ENCODE peak calls at places on chromosomes 5 and 9, in five cellular contexts. J is transverse colon, N is HL-60, Y is Panc1, Z is K562. Q is an unnamed sample.

GRCh38 chr5:76664065-76664464 is 40.9 kb upstream of the F2RL2 start:
- DNase-seq in J (no peak), Y (no peak), N (no peak), Z (no peak), Q (no peak)

GRCh38 chr9:109277451-109277850 is 43.4 kb downstream of the EPB41L4B start:
- DNase-seq in Y (no peak), Z (no peak), J (peak; percentile 20), N (no peak), Q (no peak)

GRCh38 chr5:116938488-116938887 is 363.9 kb upstream of the SEMA6A start:
- DNase-seq in Z (no peak), J (no peak), N (no peak), Y (no peak), Q (no peak)

GRCh38 chr9:37425298-37425752 is 2.8 kb downstream of the GRHPR start:
- DNase-seq in N (no peak), Z (no peak), Y (no peak), J (no peak), Q (no peak)

GRCh38 chr5:76715484-76715733 is 517 bp upstream of the F2R start:
- DNase-seq in Z (no peak), Y (no peak), J (no peak), N (no peak), Q (no peak)

GRCh38 chr9:21836437-21837161 is 34.2 kb downstream of the MTAP start:
- DNase-seq in Y (no peak), Z (no peak), N (no peak), J (no peak), Q (no peak)

GRCh38 chr5:138352071-138352721 is at the start of gene KDM3B:
- DNase-seq in J (peak; percentile 91), N (peak; percentile 60), Z (peak; percentile 97), Y (peak; percentile 68), Q (peak; percentile 89)

GRCh38 chr9:15965246-15965745 is 412.5 kb downstream of the CCDC171 start:
- DNase-seq in N (no peak), Z (no peak), Y (no peak), J (no peak), Q (no peak)

GRCh38 chr9:89493181-89493580 is 4.7 kb downstream of the SEMA4D start:
- DNase-seq in N (no peak), J (no peak), Y (no peak), Z (no peak), Q (no peak)

GRCh38 chr9:78261403-78262001 is 25.6 kb downstream of the CEP78 start:
- DNase-seq in Y (no peak), N (no peak), Z (peak; percentile 12), J (no peak), Q (no peak)

GRCh38 chr5:14028188-14028587 is 83.7 kb upstream of the DNAH5 start:
- DNase-seq in Z (no peak), N (no peak), J (no peak), Y (no peak), Q (no peak)

GRCh38 chr5:59620535-59621212 is 272.9 kb downstream of the PDE4D start:
- DNase-seq in J (no peak), N (no peak), Y (no peak), Z (no peak), Q (no peak)

GRCh38 chr5:155792873-155793272 is 534.1 kb upstream of the SGCD start:
- DNase-seq in Z (no peak), J (no peak), Y (no peak), N (no peak), Q (no peak)

GRCh38 chr9:33227741-33228140 is 12.2 kb upstream of the SPINK4 start:
- DNase-seq in J (no peak), Y (no peak), N (no peak), Z (no peak), Q (no peak)

GRCh38 chr9:35816708-35817107 is 1.9 kb upstream of the HINT2 start:
- DNase-seq in N (no peak), J (no peak), Y (no peak), Z (no peak), Q (no peak)

GRCh38 chr9:88990721-88991065 is 575 bp upstream of the S1PR3 start:
- DNase-seq in Y (no peak), J (no peak), Z (no peak), N (no peak), Q (no peak)

GRCh38 chr9:7094052-7094451 is 336.3 kb downstream of the KDM4C start:
- DNase-seq in Y (no peak), Z (no peak), N (no peak), J (no peak), Q (no peak)
- TF ChIP-seq CTCF in Y (no peak), Z (no peak), N (no peak), J (peak; percentile 62), Q (peak; percentile 9)

GRCh38 chr9:125131778-125132177 is 11.6 kb downstream of the SCAI start:
- DNase-seq in N (no peak), Z (peak; percentile 79), Y (no peak), J (no peak), Q (no peak)

GRCh38 chr9:125125523-125125922 is 17.8 kb downstream of the SCAI start:
- DNase-seq in J (no peak), Z (no peak), N (no peak), Y (no peak), Q (no peak)

GRCh38 chr9:125121156-125121555 is 22.2 kb downstream of the SCAI start:
- DNase-seq in Y (no peak), J (no peak), Z (no peak), N (no peak), Q (no peak)

GRCh38 chr9:125126019-125126746 is 17.1 kb downstream of the SCAI start:
- DNase-seq in J (peak; percentile 70), Z (peak; percentile 34), Y (no peak), N (peak; percentile 52), Q (peak; percentile 52)
- TF ChIP-seq POLR2AphosphoS5 in J (peak; percentile 31), Z (no peak), Y (no peak), N (peak; percentile 65), Q (no peak)

DNA sequence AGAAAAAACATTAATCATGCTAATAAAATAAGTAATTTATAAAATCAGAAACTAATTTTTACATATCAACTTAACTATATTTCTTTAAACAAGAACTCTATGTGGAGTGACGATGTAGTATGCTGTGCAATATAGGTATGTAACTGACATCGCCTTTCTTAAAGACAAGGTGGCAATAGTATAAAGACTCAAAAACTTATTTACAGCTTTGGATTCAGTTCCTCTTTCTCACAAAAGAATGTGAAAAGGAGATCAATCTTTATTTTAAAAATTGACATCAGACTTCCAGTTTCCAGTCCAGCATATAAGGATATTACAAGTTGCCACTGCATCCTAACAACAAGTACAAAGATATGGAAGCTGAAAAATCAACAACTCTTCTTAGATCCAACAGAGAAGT is 260.3 kb downstream of the TRIM36 start:
- DNase-seq in J (no peak), Z (no peak), N (no peak), Y (no peak), Q (no peak)
- TF ChIP-seq CTCF in J (no peak), Z (no peak), N (no peak), Y (no peak), Q (no peak)

GRCh38 chr9:135644631-135645218 is 5.4 kb upstream of the GLT6D1 start:
- DNase-seq in J (no peak), Y (no peak), N (no peak), Z (no peak), Q (no peak)
- TF ChIP-seq POLR2AphosphoS5 in J (no peak), Y (no peak), N (no peak), Z (no peak), Q (no peak)

GRCh38 chr9:90964101-90965020 is 162.7 kb downstream of the SYK start:
- DNase-seq in J (peak; percentile 69), Z (peak; percentile 11), N (no peak), Y (no peak), Q (peak; percentile 61)
- TF ChIP-seq CTCF in J (peak; percentile 58), Z (peak; percentile 27), N (no peak), Y (peak; percentile 16), Q (no peak)

DNA sequence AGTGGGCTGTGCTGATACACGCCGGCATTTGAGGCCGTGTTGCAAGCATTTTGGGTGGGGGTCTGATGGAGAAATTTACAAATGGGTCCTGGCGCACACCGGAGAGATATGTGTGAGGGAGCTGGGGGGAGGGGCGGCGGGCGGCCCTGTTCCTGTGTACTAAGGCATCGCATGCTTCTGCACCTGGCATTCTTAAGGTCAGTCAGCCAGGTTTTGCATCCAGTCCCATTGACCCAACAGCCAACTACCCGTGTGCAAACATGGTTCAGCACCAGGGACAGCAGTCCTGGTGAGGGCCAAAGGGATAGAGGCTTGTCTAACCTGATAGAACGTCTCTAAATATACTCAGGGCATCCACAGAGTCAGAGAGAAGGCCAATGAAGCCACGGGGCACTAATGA is 839 bp downstream of the GABRG2 start:
- DNase-seq in Y (no peak), J (no peak), N (no peak), Z (no peak), Q (no peak)
- TF ChIP-seq POLR2AphosphoS5 in Y (no peak), J (no peak), N (no peak), Z (no peak), Q (no peak)

DNA sequence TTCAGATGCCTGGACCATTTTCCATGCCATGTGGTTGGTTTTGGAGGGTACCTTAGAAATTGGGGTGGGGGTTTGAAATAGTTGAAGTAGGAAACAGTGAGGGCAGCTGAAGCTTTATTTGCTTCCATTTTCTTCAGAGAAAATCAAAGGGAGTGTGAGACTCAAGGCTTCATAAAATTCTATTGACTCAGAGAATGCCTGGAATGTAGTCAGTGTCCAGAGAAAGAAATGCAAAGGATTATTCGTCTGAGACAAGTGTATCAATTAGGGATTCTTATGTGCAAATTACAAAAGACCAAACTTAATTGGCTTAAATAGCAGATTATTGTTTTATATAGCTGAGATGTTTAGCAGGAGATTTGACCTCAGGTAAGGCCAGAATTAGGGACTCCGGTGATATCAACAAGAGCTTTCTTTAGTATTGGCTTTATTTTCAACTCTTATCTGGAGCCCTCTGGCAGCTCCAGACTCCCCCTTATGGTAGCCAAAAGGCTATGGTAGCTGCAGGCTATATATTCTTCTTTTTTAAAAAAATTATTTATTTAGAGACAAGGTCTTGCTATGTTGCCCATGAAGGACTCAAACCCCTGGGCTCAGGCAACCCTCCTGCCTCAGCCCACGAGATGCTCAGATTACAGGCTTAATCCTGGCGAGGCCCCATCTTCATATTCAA is 38.9 kb downstream of the PTTG1 start:
- DNase-seq in Z (peak; percentile 14), N (no peak), J (no peak), Y (no peak), Q (no peak)
- TF ChIP-seq CTCF in Z (peak; percentile 24), N (no peak), J (no peak), Y (peak; percentile 19), Q (no peak)